ENCODE peak calls at places on chromosomes 1 and 21, in seven cellular contexts. G is NCI-H1694 treated with DMSO at 0.1 percent for 48 hours, N is colonic mucosa, Q is DMS79 treated with DMSO at 0.1 percent for 48 hours, C is activated T-cell treated with anti-CD3 and anti-CD28 coated beads for 24 hours, Y is NCI-H774, M is SJSA1. X is an unnamed sample.

GRCh38 chr1:181353526-181353925 is 129.8 kb upstream of the CACNA1E start:
- DNase-seq in G (no peak), N (no peak), Q (no peak), C (no peak), Y (no peak), M (no peak), X (no peak)

GRCh38 chr21:8993943-8994639 is 1527.3 kb upstream of the TPTE start:
- DNase-seq in G (peak; percentile 90), N (no peak), Q (no peak), C (no peak), Y (no peak), M (no peak), X (no peak)

GRCh38 chr1:38291906-38292521 is 245.4 kb upstream of the POU3F1 start:
- DNase-seq in G (no peak), N (no peak), Q (no peak), C (no peak), Y (no peak), M (no peak), X (no peak)

GRCh38 chr1:164914208-164914607 is 355.2 kb downstream of the PBX1 start:
- DNase-seq in G (no peak), N (no peak), Q (no peak), C (no peak), Y (no peak), M (no peak), X (no peak)

GRCh38 chr1:27099904-27100796 is 54.8 kb downstream of the SLC9A1 start:
- DNase-seq in G (no peak), N (peak; percentile 59), Q (no peak), C (no peak), Y (no peak), M (no peak), X (peak; percentile 80)

GRCh38 chr1:218412181-218412580 is 67.0 kb downstream of the TGFB2 start:
- DNase-seq in G (no peak), N (no peak), Q (no peak), C (no peak), Y (no peak), M (no peak), X (no peak)

GRCh38 chr1:203996126-203996525 is 76.8 kb upstream of the SOX13 start:
- DNase-seq in G (no peak), N (no peak), Q (no peak), C (no peak), Y (no peak), M (peak; percentile 68), X (no peak)

GRCh38 chr1:58941471-58942289 is 157.8 kb upstream of the JUN start:
- DNase-seq in G (no peak), N (no peak), Q (no peak), C (no peak), Y (no peak), M (peak; percentile 16), X (no peak)

GRCh38 chr1:159986093-159986492 is 32.1 kb upstream of the SLAMF9 start:
- DNase-seq in G (no peak), N (peak; percentile 6), Q (no peak), C (no peak), Y (no peak), M (no peak), X (no peak)

GRCh38 chr1:33930346-33931114 is 66.7 kb downstream of the HMGB4 start:
- DNase-seq in G (no peak), N (no peak), Q (peak; percentile 70), C (no peak), Y (peak; percentile 8), M (no peak), X (no peak)

GRCh38 chr21:35627462-35627861 is 432.9 kb downstream of the SETD4 start:
- DNase-seq in G (no peak), N (no peak), Q (no peak), C (no peak), Y (no peak), M (no peak), X (no peak)

GRCh38 chr1:60589916-60590315 is 492.4 kb upstream of the NFIA start:
- DNase-seq in G (no peak), N (no peak), Q (no peak), C (no peak), Y (no peak), M (no peak), X (no peak)

GRCh38 chr1:225657462-225657989 is 4.6 kb upstream of the ENAH start:
- DNase-seq in G (no peak), N (no peak), Q (no peak), C (no peak), Y (no peak), M (no peak), X (no peak)

GRCh38 chr1:179821524-179821923 is 56.1 kb downstream of the TOR1AIP2 start:
- DNase-seq in G (no peak), N (no peak), Q (no peak), C (no peak), Y (no peak), M (no peak), X (no peak)

GRCh38 chr1:48679868-48680267 is 96.8 kb downstream of the BEND5 start:
- DNase-seq in G (no peak), N (no peak), Q (no peak), C (no peak), Y (no peak), M (no peak), X (no peak)

GRCh38 chr1:16143566-16144324 is 12.1 kb downstream of the EPHA2 start:
- DNase-seq in G (no peak), N (peak; percentile 80), Q (no peak), C (no peak), Y (no peak), M (peak; percentile 81), X (peak; percentile 74)

GRCh38 chr21:31330144-31330483 is 13.9 kb downstream of the TIAM1 start:
- DNase-seq in G (no peak), N (no peak), Q (no peak), C (no peak), Y (no peak), M (no peak), X (no peak)

GRCh38 chr1:9659328-9659727 is 7.8 kb downstream of the PIK3CD start:
- DNase-seq in G (no peak), N (no peak), Q (no peak), C (no peak), Y (no peak), M (no peak), X (no peak)

GRCh38 chr1:59079434-59080135 is 217.3 kb upstream of the FGGY start:
- DNase-seq in G (no peak), N (no peak), Q (no peak), C (no peak), Y (no peak), M (no peak), X (no peak)

GRCh38 chr1:46526013-46526688 is 25.3 kb downstream of the KNCN start:
- DNase-seq in G (no peak), N (no peak), Q (peak; percentile 90), C (no peak), Y (no peak), M (no peak), X (no peak)

GRCh38 chr1:17272641-17273040 is 23.7 kb downstream of the PADI3 start:
- DNase-seq in G (no peak), N (peak; percentile 80), Q (no peak), C (no peak), Y (no peak), M (no peak), X (no peak)

GRCh38 chr1:222586842-222587241 is 2.9 kb downstream of the TAF1A start:
- DNase-seq in G (no peak), N (no peak), Q (no peak), C (no peak), Y (no peak), M (no peak), X (no peak)

GRCh38 chr1:20248954-20249612 is 41.6 kb upstream of the VWA5B1 start:
- DNase-seq in G (no peak), N (no peak), Q (no peak), C (peak; percentile 7), Y (no peak), M (no peak), X (no peak)

GRCh38 chr1:204080163-204080903 is 7.4 kb downstream of the SOX13 start:
- DNase-seq in G (peak; percentile 31), N (peak; percentile 89), Q (peak; percentile 45), C (no peak), Y (peak; percentile 82), M (peak; percentile 95), X (peak; percentile 76)

GRCh38 chr1:48109390-48110009 is 112.3 kb upstream of the TRABD2B start:
- DNase-seq in G (peak; percentile 59), N (peak; percentile 51), Q (peak; percentile 86), C (no peak), Y (peak; percentile 79), M (no peak), X (no peak)

GRCh38 chr1:84887261-84887934 is 5.6 kb downstream of the LPAR3 start:
- DNase-seq in G (no peak), N (no peak), Q (no peak), C (no peak), Y (no peak), M (no peak), X (no peak)

GRCh38 chr1:240350910-240351331 is 259.2 kb downstream of the FMN2 start:
- DNase-seq in G (no peak), N (no peak), Q (no peak), C (no peak), Y (no peak), M (no peak), X (no peak)

GRCh38 chr1:156894711-156895407 is 1.3 kb downstream of the PEAR1 start:
- DNase-seq in G (no peak), N (no peak), Q (no peak), C (no peak), Y (no peak), M (no peak), X (peak; percentile 71)

GRCh38 chr1:59379028-59379728 is 82.3 kb downstream of the FGGY start:
- DNase-seq in G (no peak), N (no peak), Q (no peak), C (no peak), Y (no peak), M (no peak), X (no peak)

GRCh38 chr1:227904541-227905335 is 43.0 kb downstream of the WNT9A start:
- DNase-seq in G (no peak), N (no peak), Q (no peak), C (no peak), Y (no peak), M (no peak), X (peak; percentile 24)

GRCh38 chr1:69533343-69533742 is 34.4 kb upstream of the LRRC7 start:
- DNase-seq in G (no peak), N (no peak), Q (no peak), C (no peak), Y (no peak), M (no peak), X (no peak)

X was measured in Right ventricle myocardium superior.